ENCODE peak calls at places on chromosomes 4 and X, in ten cellular contexts. B, O, P, H, Z, A, Y, J, Q and X are unnamed samples.
A peak's percentile ranks its signal among the peaks of the same experiment; 100 is the strongest.

GRCh38 chrX:24019448-24019847 is 7.5 kb downstream of the KLHL15 start:
- DNase-seq in B (no peak), O (no peak), P (no peak), H (peak; percentile 15), Z (peak; percentile 66), A (no peak), Y (no peak), J (no peak), Q (no peak), X (no peak)

GRCh38 chr4:112927544-112927943 is 121.9 kb upstream of the ANK2 start:
- DNase-seq in B (no peak), O (no peak), P (no peak), H (no peak), Z (no peak), A (no peak), Y (no peak), J (no peak), Q (no peak), X (no peak)

GRCh38 chr4:70714488-70714887 is 7.3 kb upstream of the RUFY3 start:
- DNase-seq in B (no peak), O (no peak), P (no peak), H (no peak), Z (no peak), A (no peak), Y (no peak), J (no peak), Q (no peak), X (no peak)

GRCh38 chrX:50067435-50068292 is 133.1 kb downstream of the AKAP4 start:
- DNase-seq in B (peak; percentile 54), O (no peak), P (peak; percentile 9), H (no peak), Z (no peak), A (no peak), Y (no peak), J (no peak), Q (peak; percentile 65), X (no peak)

GRCh38 chr4:37008199-37008598 is 236.3 kb upstream of the NWD2 start:
- DNase-seq in B (peak; percentile 95), O (no peak), P (no peak), H (no peak), Z (no peak), A (no peak), Y (no peak), J (no peak), Q (peak; percentile 81), X (no peak)

GRCh38 chr4:46146993-46147392 is 23.1 kb upstream of the GABRG1 start:
- DNase-seq in B (no peak), O (no peak), P (no peak), H (no peak), Z (no peak), A (no peak), Y (peak; percentile 12), J (no peak), Q (no peak), X (no peak)

GRCh38 chrX:12610079-12610478 is 181.1 kb upstream of the PRPS2 start:
- DNase-seq in B (no peak), O (peak; percentile 52), P (peak; percentile 37), H (no peak), Z (no peak), A (no peak), Y (peak; percentile 81), J (no peak), Q (no peak), X (no peak)

GRCh38 chr4:3312362-3312761 is 19.5 kb downstream of the RGS12 start:
- DNase-seq in B (no peak), O (no peak), P (no peak), H (no peak), Z (no peak), A (no peak), Y (no peak), J (no peak), Q (no peak), X (no peak)

GRCh38 chrX:39377171-39377570 is 575.9 kb downstream of the MID1IP1 start:
- DNase-seq in B (no peak), O (no peak), P (no peak), H (no peak), Z (no peak), A (no peak), Y (no peak), J (no peak), Q (no peak), X (no peak)

GRCh38 chrX:8783100-8784098 is 17.8 kb downstream of the FAM9A start:
- DNase-seq in B (no peak), O (no peak), P (peak; percentile 52), H (peak; percentile 25), Z (peak; percentile 30), A (peak; percentile 14), Y (peak; percentile 38), J (peak; percentile 28), Q (peak; percentile 50), X (no peak)

GRCh38 chrX:47204970-47205369 is 11.3 kb downstream of the UBA1 start:
- DNase-seq in B (no peak), O (no peak), P (no peak), H (no peak), Z (no peak), A (peak; percentile 11), Y (no peak), J (no peak), Q (no peak), X (no peak)